ENCODE peak calls at places on chromosome 20, in six cellular contexts. E is cardiac muscle cell, J is AG04450, R is AG10803, X is GM13977, F is mucosa of descending colon. Y is an unnamed sample.

GRCh38 chr20:20327756-20328155 is 40.1 kb upstream of the INSM1 start:
- DNase-seq in E (no peak), J (no peak), R (no peak), X (no peak), F (no peak), Y (no peak)

GRCh38 chr20:59985864-59986263 is 27.6 kb downstream of the CDH26 start:
- DNase-seq in E (no peak), J (no peak), R (no peak), X (no peak), F (no peak), Y (peak; percentile 37)

GRCh38 chr20:51340451-51340840 is 202.1 kb downstream of the NFATC2 start:
- DNase-seq in E (no peak), J (no peak), R (no peak), X (no peak), F (no peak), Y (no peak)

GRCh38 chr20:59010995-59011873 is 4.2 kb upstream of the CTSZ start:
- DNase-seq in E (no peak), J (peak; percentile 23), R (peak; percentile 96), X (no peak), F (no peak), Y (peak; percentile 60)

GRCh38 chr20:25012616-25013189 is 20.2 kb upstream of the APMAP start:
- DNase-seq in E (no peak), J (no peak), R (no peak), X (no peak), F (no peak), Y (no peak)

GRCh38 chr20:4740774-4741431 is 19.2 kb downstream of the PRND start:
- DNase-seq in E (peak; percentile 64), J (no peak), R (peak; percentile 25), X (peak; percentile 42), F (peak; percentile 79), Y (peak; percentile 84)

GRCh38 chr20:13105864-13106457 is 97.2 kb downstream of the SPTLC3 start:
- DNase-seq in E (peak; percentile 57), J (no peak), R (peak; percentile 41), X (peak; percentile 22), F (peak; percentile 29), Y (no peak)

GRCh38 chr20:38805502-38805957 is at the start of gene PPP1R16B:
- DNase-seq in E (peak; percentile 76), J (no peak), R (no peak), X (peak; percentile 85), F (peak; percentile 60), Y (peak; percentile 90)

GRCh38 chr20:10263385-10264165 is 44.9 kb downstream of the SNAP25 start:
- DNase-seq in E (no peak), J (no peak), R (peak; percentile 23), X (no peak), F (no peak), Y (no peak)

GRCh38 chr20:45506927-45507820 is 8.2 kb downstream of the SPINT3 start:
- DNase-seq in E (no peak), J (no peak), R (no peak), X (no peak), F (no peak), Y (no peak)

GRCh38 chr20:19466204-19466928 is 253.9 kb downstream of the SLC24A3 start:
- DNase-seq in E (no peak), J (no peak), R (no peak), X (no peak), F (no peak), Y (no peak)

GRCh38 chr20:34907616-34908469 is 31.4 kb downstream of the ACSS2 start:
- DNase-seq in E (peak; percentile 50), J (peak; percentile 61), R (peak; percentile 86), X (no peak), F (peak; percentile 76), Y (no peak)

GRCh38 chr20:24314053-24314452 is 155.4 kb upstream of the SYNDIG1 start:
- DNase-seq in E (no peak), J (no peak), R (no peak), X (no peak), F (no peak), Y (no peak)

GRCh38 chr20:25038103-25038410 is 19.9 kb downstream of the ACSS1 start:
- DNase-seq in E (no peak), J (no peak), R (no peak), X (no peak), F (no peak), Y (no peak)

DNA sequence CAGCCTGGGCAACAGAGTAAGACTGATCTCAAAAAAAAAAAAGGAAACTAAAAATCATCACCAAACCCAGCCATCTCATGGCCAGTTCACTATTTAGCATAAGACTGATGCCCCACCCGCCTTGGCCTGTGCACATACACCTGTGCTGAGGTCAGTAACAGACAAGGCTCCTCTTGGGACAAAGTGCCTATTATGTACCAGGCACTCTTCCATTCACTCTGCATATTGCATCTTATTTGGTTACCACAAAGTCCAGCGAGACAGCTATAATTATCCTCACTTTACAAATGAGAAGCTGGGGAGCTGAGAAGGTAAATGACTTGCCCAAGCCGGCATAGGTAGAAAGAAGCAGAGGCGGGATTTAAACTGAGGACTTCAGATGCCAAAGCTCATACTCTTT is 3.8 kb downstream of the PTPRT start:
- DNase-seq in E (no peak), J (no peak), R (no peak), X (no peak), F (no peak), Y (no peak)
- TF ChIP-seq CTCF in E (no peak), J (no peak), R (no peak), X (no peak), F (no peak), Y (no peak)

DNA sequence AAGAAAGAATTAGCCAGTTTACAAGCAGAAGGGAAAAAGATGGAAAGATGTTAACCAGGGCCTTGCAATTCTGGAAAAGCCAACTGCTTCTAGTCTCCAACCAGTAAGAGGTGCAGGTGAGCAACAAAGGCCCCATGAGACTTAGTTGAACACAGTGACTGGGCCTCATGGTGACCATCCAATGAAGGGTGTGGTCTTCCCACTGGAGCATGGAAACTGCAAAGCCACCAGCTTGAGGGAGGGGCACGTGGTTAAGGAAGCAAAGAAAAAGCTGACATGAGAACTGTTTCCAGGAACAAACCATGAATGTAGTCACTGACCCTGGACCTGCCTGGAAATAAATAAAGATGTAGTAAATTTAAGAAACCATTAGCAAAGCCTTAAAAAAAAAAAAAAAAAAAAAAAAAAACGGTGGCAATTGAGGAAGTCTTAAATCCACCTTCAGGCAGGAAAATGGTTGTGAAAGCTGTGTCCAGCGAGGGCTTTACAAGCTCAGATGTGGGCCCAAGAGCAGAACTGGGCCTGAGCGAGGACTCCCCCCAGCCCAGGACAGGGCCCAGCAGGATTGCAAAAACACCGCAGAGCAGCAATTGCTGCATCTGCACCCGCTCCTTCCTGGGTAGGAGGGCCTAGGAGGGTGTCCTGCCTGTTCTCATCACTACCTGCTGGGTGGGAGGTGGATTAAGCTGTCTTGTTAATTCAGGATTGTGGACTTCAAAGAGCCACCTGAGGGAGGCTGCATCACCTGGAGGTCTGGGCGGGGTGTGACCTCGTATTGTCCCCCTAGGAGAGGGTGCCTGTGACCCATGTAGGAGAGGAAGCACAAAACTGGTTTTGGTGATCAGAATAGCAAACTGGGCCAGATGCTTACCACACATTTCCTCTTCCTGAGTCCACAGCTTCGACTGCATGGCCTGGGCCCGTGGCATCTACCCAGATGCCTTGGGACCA is 10.3 kb downstream of the GFRA4 start:
- DNase-seq in E (no peak), J (no peak), R (no peak), X (no peak), F (no peak), Y (no peak)
- TF ChIP-seq CTCF in E (no peak), J (no peak), R (no peak), X (no peak), F (no peak), Y (no peak)

DNA sequence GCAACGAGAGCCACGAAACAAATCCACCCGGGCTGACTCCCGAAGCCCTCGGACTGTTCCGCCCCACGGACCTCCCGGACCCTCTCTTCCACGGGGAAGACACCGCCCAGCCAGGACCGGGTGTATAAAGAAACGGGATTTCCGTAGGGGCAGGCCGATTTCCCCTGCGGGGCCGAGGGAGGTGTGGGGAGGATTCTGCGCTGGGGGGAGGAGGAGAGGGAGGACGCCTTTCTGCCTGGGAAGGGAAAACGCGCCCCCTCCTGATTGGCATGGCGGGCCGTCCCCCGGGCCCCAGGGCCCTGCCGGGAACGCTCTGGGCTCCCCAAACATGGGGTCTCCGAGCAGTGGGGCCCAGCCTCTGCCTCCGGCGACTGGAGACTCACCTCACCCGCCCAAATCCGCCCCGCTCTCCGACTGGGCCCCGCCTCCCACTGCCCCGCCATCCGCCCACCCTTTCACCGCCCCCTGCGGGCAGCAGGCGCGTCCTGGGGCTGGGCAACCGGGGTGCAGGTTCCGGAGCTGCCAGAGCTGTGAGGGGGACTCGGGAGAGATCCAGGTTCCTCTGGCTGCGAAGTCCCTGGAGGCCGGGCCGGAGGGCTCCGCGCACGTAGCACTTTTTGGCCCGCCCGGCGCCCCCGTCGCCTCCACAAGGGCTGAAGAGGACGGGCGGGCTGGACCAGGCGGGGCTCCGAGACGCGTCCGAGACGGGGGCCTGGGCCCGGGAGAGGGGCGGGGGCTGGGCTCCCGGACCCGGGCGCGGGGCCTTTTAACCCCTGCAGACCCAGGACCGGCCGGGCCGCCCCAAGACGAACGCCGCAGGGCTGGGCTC is 586 bp upstream of the PPDPF start:
- DNase-seq in E (peak; percentile 78), J (no peak), R (peak; percentile 45), X (peak; percentile 84), F (peak; percentile 62), Y (peak; percentile 74)
- TF ChIP-seq CTCF in E (peak; percentile 29), J (peak; percentile 33), R (peak; percentile 34), X (peak; percentile 7), F (no peak), Y (peak; percentile 32)

DNA sequence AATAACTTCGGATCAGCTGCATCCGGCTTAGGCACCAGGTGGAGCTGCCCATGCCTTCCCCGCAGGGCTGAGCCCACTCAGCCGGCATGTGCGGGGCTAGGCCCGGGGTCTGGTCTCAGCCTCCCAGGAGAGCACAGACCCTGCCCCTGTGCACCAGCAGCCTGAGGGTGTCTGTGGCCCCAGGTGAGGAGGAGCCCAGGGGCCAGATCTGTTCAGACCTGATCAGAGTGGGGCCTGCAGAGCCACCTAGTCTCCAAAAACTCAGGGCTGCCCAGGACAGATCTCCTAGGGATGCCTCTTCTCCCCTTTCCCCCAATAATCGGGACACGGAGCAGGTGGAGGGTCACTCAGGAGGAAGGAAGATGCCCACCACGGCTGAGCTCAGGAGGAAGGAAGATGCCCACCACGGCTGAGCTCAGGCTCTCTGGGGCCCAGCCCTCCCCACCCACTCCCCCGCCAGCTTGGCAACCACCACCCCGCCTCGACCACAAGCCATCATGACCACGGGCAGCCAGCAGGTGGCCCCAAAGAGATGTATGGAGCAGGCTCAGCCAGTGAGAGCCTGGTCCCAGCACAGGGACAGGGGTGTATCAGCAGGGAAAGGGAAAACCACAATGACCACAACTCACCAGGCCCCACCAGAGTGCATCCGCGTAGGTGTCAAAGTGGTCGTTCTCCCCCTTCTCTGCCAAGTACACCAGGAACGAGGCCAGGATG is 30.5 kb downstream of the KCNQ2 start:
- DNase-seq in E (peak; percentile 71), J (no peak), R (peak; percentile 13), X (peak; percentile 81), F (peak; percentile 73), Y (peak; percentile 87)
- TF ChIP-seq CTCF in E (peak; percentile 47), J (peak; percentile 23), R (peak; percentile 32), X (peak; percentile 75), F (no peak), Y (peak; percentile 58)